ENCODE peak calls at places on chromosome 18, in eight cellular contexts. F, K, U, X, L, H, R and T are unnamed samples.

GRCh38 chr18:56982756-56983155 is 164.1 kb upstream of the BOD1L2 start:
- DNase-seq in H (no peak), R (no peak), K (no peak), F (peak), U (no peak), X (no peak), L (no peak), T (no peak)

GRCh38 chr18:79975985-79976680 is 11.7 kb downstream of the HSBP1L1 start:
- DNase-seq in F (no peak), R (no peak), U (no peak), X (no peak), L (no peak), K (no peak), H (no peak), T (no peak)

GRCh38 chr18:75475228-75475627 is 47.7 kb upstream of the SMIM21 start:
- DNase-seq in U (peak), H (peak), L (no peak), X (peak), R (no peak), K (no peak), F (no peak), T (no peak)

GRCh38 chr18:21735452-21736015 is 5.1 kb upstream of the MIB1 start:
- DNase-seq in R (no peak), L (peak), X (peak), H (no peak), K (peak), F (no peak), U (no peak), T (no peak)

GRCh38 chr18:11219571-11219970 is 70.2 kb upstream of the PIEZO2 start:
- DNase-seq in F (no peak), H (no peak), L (no peak), U (peak), X (no peak), R (no peak), K (no peak), T (no peak)

GRCh38 chr18:10017048-10017447 is 103.2 kb downstream of the VAPA start:
- DNase-seq in R (no peak), H (no peak), K (no peak), X (peak), U (peak), L (no peak), F (no peak), T (no peak)

GRCh38 chr18:35361570-35362321 is 15.4 kb downstream of the ZNF396 start:
- DNase-seq in U (no peak), H (no peak), K (no peak), F (no peak), R (no peak), L (no peak), X (no peak), T (no peak)

GRCh38 chr18:55713707-55714106 is 125.7 kb upstream of the TCF4 start:
- DNase-seq in R (no peak), K (no peak), X (no peak), U (no peak), H (no peak), F (no peak), L (no peak), T (no peak)

GRCh38 chr18:51867767-51868166 is 472.2 kb upstream of the DCC start:
- DNase-seq in K (no peak), U (peak), X (peak), L (no peak), F (peak), R (no peak), H (peak), T (peak)

GRCh38 chr18:79484661-79485621 is 89.2 kb downstream of the NFATC1 start:
- DNase-seq in U (peak), R (peak), X (peak), K (no peak), F (no peak), H (peak), L (no peak), T (no peak)

GRCh38 chr18:57837917-57838548 is 34.9 kb upstream of the ATP8B1 start:
- DNase-seq in F (no peak), H (no peak), U (no peak), X (no peak), R (no peak), K (no peak), L (no peak), T (no peak)

GRCh38 chr18:51568151-51568550 is 370.7 kb upstream of the MEX3C start:
- DNase-seq in L (no peak), F (no peak), U (no peak), R (no peak), X (no peak), H (no peak), K (no peak), T (no peak)

GRCh38 chr18:23468753-23469459 is 15.8 kb downstream of the RIOK3 start:
- DNase-seq in H (no peak), R (no peak), X (no peak), L (no peak), F (no peak), U (no peak), K (no peak), T (no peak)

GRCh38 chr18:22166070-22166972 is 3.1 kb upstream of the GATA6 start:
- DNase-seq in F (no peak), R (peak), L (no peak), H (no peak), U (no peak), X (no peak), K (peak), T (peak)

GRCh38 chr18:40179647-40180175 is 1775.3 kb upstream of the PIK3C3 start:
- DNase-seq in L (no peak), R (no peak), F (no peak), X (no peak), K (no peak), U (no peak), H (no peak), T (no peak)

GRCh38 chr18:7021994-7022840 is 95.4 kb downstream of the LAMA1 start:
- DNase-seq in H (no peak), U (peak), R (no peak), F (peak), K (peak), L (no peak), X (peak), T (peak)

GRCh38 chr18:10856146-10856545 is 293.2 kb downstream of the PIEZO2 start:
- DNase-seq in F (no peak), R (no peak), X (peak), L (no peak), U (no peak), K (no peak), H (no peak), T (no peak)

GRCh38 chr18:72375628-72376027 is 168.5 kb downstream of the CBLN2 start:
- DNase-seq in U (peak), F (no peak), H (peak), X (peak), R (no peak), L (no peak), K (no peak), T (no peak)

GRCh38 chr18:25614168-25614567 is 262.2 kb upstream of the ZNF521 start:
- DNase-seq in K (no peak), L (no peak), F (no peak), X (no peak), U (no peak), R (no peak), H (no peak), T (no peak)

GRCh38 chr18:8908792-8909510 is 193.5 kb upstream of the NDUFV2 start:
- DNase-seq in L (no peak), H (no peak), F (peak), K (no peak), R (no peak), X (no peak), U (no peak), T (no peak)

GRCh38 chr18:31261792-31262582 is 56.0 kb upstream of the DSG1 start:
- DNase-seq in K (no peak), F (no peak), L (no peak), U (no peak), H (no peak), X (no peak), R (no peak), T (no peak)

GRCh38 chr18:32271649-32272324 is 81.9 kb downstream of the MEP1B start:
- DNase-seq in K (no peak), R (no peak), L (no peak), U (peak), H (peak), X (peak), F (peak), T (no peak)

GRCh38 chr18:44856157-44856556 is 175.5 kb downstream of the SETBP1 start:
- DNase-seq in F (no peak), H (no peak), L (no peak), K (no peak), X (no peak), U (no peak), R (no peak), T (no peak)

GRCh38 chr18:57803119-57803969 is at the start of gene ATP8B1:
- DNase-seq in L (no peak), F (no peak), K (peak), U (peak), H (no peak), R (peak), X (peak), T (peak)

GRCh38 chr18:31275722-31276463 is 42.1 kb upstream of the DSG1 start:
- DNase-seq in K (peak), R (no peak), H (peak), U (no peak), F (no peak), X (no peak), L (no peak), T (no peak)

GRCh38 chr18:9612215-9612830 is 2.0 kb downstream of the PPP4R1 start:
- DNase-seq in X (peak), R (no peak), F (peak), K (peak), U (peak), H (no peak), L (no peak), T (peak)

GRCh38 chr18:22173221-22173927 is 4.0 kb downstream of the GATA6 start:
- DNase-seq in U (no peak), F (no peak), K (peak), X (no peak), H (no peak), L (no peak), R (no peak), T (no peak)

GRCh38 chr18:21489919-21490495 is 110.5 kb downstream of the ESCO1 start:
- DNase-seq in H (no peak), U (no peak), R (no peak), K (no peak), F (no peak), X (no peak), L (no peak), T (no peak)

GRCh38 chr18:61572871-61573270 is 239.6 kb downstream of the CDH20 start:
- DNase-seq in U (peak), R (no peak), L (no peak), K (no peak), H (no peak), F (no peak), X (peak), T (no peak)

GRCh38 chr18:11747731-11748130 is 58.7 kb downstream of the GNAL start:
- DNase-seq in K (no peak), U (no peak), X (no peak), R (no peak), F (no peak), H (no peak), L (no peak), T (no peak)

GRCh38 chr18:78993014-78993926 is 13.7 kb downstream of the SALL3 start:
- DNase-seq in L (no peak), U (no peak), X (no peak), R (no peak), H (no peak), F (no peak), K (no peak), T (no peak)

GRCh38 chr18:79883461-79884295 is 67.8 kb downstream of the SLC66A2 start:
- DNase-seq in R (peak), K (no peak), X (no peak), L (no peak), F (no peak), U (no peak), H (no peak), T (no peak)

GRCh38 chr18:79952996-79953559 is 1.6 kb upstream of the SLC66A2 start:
- DNase-seq in U (no peak), R (peak), K (peak), L (no peak), H (no peak), X (no peak), F (no peak), T (no peak)

GRCh38 chr18:65811307-65811706 is 60.5 kb downstream of the CDH7 start:
- DNase-seq in L (no peak), K (no peak), F (no peak), X (no peak), U (no peak), H (no peak), R (no peak), T (no peak)

DNA sequence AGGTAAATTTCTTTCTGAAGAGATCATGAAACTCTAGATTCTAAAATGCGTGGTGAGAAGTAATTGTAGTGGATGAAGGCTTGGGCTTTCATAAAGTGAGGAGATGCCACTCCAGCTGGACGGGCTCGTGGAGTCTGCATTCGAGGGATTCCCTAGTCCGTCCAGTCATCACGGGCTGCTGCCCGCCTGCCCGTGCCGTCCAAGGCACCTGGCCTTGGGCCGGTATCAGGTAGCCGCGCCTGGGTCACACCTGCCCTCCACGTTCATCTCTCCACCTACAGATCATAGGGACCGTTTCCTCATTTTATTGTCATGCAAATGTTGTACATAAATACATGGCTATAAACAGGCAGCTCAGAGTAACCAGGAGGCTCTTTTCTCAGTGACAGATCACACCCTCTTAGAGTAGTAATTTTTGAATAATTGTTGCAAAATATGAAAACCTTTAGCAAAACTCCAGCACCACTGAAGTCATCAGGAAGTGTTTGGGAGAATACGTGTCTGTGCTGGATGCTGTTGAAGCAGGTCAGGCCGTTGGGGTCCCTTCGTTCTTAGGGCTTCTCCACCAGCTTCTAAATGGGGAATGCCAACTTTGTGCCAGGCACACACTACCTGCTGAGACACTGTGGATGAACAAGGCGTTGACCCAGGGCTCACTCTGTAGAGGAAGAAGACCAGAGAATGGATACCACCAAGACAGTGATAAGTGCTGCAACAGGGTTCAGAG is 112.6 kb downstream of the FAM210A start:
- DNase-seq in U (no peak), K (no peak), H (no peak), X (no peak), F (peak), L (no peak), R (no peak), T (no peak)
- H3K4me3 ChIP-seq in U (no peak), K (no peak), H (no peak), X (no peak), F (peak), L (peak), R (no peak), T (no peak)

GRCh38 chr18:77127769-77128671 is 4.6 kb downstream of the MBP start:
- DNase-seq in F (peak), K (peak), X (peak), H (peak), L (no peak), U (peak), R (no peak), T (no peak)

GRCh38 chr18:77119851-77120491 is 12.6 kb downstream of the MBP start:
- DNase-seq in R (no peak), X (no peak), L (no peak), H (no peak), U (no peak), F (peak), K (peak), T (peak)

GRCh38 chr18:77129150-77129551 is 3.4 kb downstream of the MBP start:
- DNase-seq in K (no peak), U (peak), R (no peak), X (peak), H (peak), L (no peak), F (no peak), T (no peak)

GRCh38 chr18:77123313-77124231 is 9.0 kb downstream of the MBP start:
- DNase-seq in F (no peak), H (no peak), R (no peak), L (no peak), U (no peak), X (no peak), K (no peak), T (no peak)

GRCh38 chr18:77124452-77124922 is 8.1 kb downstream of the MBP start:
- DNase-seq in U (no peak), X (no peak), L (peak), H (no peak), K (no peak), R (no peak), F (peak), T (no peak)
- H3K4me3 ChIP-seq in U (no peak), X (no peak), L (peak), H (no peak), K (no peak), R (no peak), F (peak), T (no peak)

GRCh38 chr18:48582946-48583345 is 44.1 kb downstream of the CTIF start:
- DNase-seq in X (no peak), U (no peak), R (peak), F (no peak), H (no peak), L (no peak), K (no peak), T (no peak)
- H3K4me3 ChIP-seq in X (no peak), U (no peak), R (no peak), F (no peak), H (no peak), L (no peak), K (no peak), T (no peak)

DNA sequence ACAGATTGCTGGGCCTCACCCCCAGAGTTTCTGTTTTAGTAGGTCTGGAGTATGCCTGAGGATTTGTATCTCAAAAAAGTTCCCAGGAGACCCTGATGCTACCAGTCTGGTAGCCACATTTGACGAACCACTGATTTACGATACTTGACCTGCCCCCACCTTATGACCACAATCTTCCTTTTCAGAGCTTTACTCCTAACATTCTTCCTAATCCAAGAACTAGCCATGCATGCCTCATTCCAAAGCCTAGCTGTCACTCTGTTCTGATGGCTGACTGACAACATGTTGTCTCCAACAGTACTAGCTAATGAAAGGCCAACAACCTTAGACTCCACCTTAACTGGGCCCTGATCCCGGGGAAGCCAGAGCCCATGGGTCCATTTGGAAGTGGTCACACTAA is 191.4 kb downstream of the MBD2 start:
- DNase-seq in H (no peak), K (no peak), U (no peak), R (no peak), L (no peak), F (no peak), X (no peak), T (no peak)
- H3K4me3 ChIP-seq in H (no peak), K (no peak), U (no peak), R (no peak), L (no peak), F (no peak), X (no peak), T (no peak)

GRCh38 chr18:3592864-3593263 is 142.9 kb downstream of the TGIF1 start:
- DNase-seq in U (no peak), X (no peak), R (no peak), F (no peak), H (no peak), L (no peak), K (no peak), T (no peak)

GRCh38 chr18:3594760-3595241 is 144.8 kb downstream of the TGIF1 start:
- DNase-seq in R (no peak), F (peak), K (peak), H (no peak), X (peak), L (peak), U (peak), T (no peak)

GRCh38 chr18:3593381-3593903 is 143.5 kb downstream of the TGIF1 start:
- DNase-seq in X (peak), F (no peak), L (no peak), R (no peak), H (peak), K (no peak), U (peak), T (no peak)

GRCh38 chr18:3595282-3596273 is 145.6 kb downstream of the TGIF1 start:
- DNase-seq in R (no peak), F (peak), H (peak), L (peak), U (peak), X (peak), K (peak), T (peak)

DNA sequence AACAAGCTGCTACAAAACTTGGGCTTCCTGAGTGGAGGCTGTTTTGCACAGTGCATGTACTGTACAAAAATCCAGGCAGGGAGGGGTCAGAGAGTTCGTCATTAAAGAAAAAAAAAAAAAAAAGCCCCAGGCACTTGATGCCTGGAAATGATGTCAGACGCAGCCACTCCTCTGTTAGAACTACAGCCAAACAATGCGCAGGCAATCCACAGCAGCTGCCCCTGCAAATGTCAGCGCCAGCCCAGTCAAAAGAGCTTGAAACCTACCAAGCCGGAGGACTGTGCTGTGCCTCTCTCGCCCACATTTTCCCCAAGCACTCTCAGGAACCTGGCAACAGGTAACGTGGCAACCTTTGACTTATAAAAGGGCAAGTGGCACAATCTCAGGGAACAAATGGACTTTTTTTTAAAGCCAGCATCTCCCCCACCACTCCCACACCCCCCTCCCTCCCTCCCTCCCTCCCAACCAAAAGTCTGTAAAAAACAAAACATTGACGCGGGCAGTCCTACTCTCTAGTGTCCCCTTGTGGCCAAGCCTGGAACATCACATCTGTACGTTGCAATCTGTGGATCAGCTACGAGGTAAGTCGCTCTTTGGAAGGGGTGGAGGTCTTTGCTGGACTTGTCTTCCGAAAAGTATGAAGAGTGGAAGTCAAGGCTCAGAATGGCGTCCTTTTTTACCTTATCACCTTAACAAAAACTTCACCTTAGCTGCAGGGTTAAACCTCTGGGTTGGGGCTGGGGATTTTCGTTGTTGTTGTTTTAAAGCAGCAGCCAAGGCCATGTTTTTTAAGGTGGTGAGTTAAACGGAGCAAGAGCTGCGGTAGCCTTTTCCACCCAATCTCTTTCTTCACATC is 144.2 kb downstream of the TGIF1 start:
- DNase-seq in H (peak), R (peak), U (peak), L (peak), X (peak), K (peak), F (peak), T (peak)
- H3K4me3 ChIP-seq in H (peak), R (peak), U (peak), L (peak), X (peak), K (peak), F (peak), T (no peak)